ENCODE peak calls at places on chromosomes 6 and 20, in nine cellular contexts. G, Q, F, O, A, Y, M, K and U are unnamed samples.

GRCh38 chr6:12804967-12805645 is 88.5 kb downstream of the PHACTR1 start:
- DNase-seq in G (no peak), Q (peak), F (no peak), O (no peak), A (no peak), Y (no peak), M (no peak), K (no peak), U (no peak)

GRCh38 chr6:26020983-26021349 is 58.4 kb downstream of the TRIM38 start:
- DNase-seq in G (peak), Q (peak), F (no peak), O (peak), A (peak), Y (peak), M (peak), K (no peak), U (peak)

GRCh38 chr6:71419217-71419953 is 130.8 kb downstream of the OGFRL1 start:
- DNase-seq in G (no peak), Q (no peak), F (no peak), O (no peak), A (no peak), Y (no peak), M (peak), K (no peak), U (no peak)

GRCh38 chr20:4100679-4101078 is 85.3 kb upstream of the RNF24 start:
- DNase-seq in G (no peak), Q (no peak), F (no peak), O (no peak), A (no peak), Y (no peak), M (peak), K (no peak), U (peak)

GRCh38 chr6:147958683-147959082 is 384.0 kb upstream of the SASH1 start:
- DNase-seq in G (no peak), Q (no peak), F (no peak), O (no peak), A (no peak), Y (no peak), M (no peak), K (no peak), U (no peak)

GRCh38 chr6:136612666-136613389 is 62.6 kb upstream of the MAP7 start:
- DNase-seq in G (peak), Q (no peak), F (no peak), O (no peak), A (no peak), Y (no peak), M (no peak), K (no peak), U (no peak)

GRCh38 chr6:85482206-85483040 is 32.5 kb downstream of the NT5E start:
- DNase-seq in G (no peak), Q (no peak), F (no peak), O (no peak), A (no peak), Y (no peak), M (no peak), K (no peak), U (no peak)

GRCh38 chr6:139376054-139376355 is 1.6 kb upstream of the CITED2 start:
- DNase-seq in G (no peak), Q (no peak), F (no peak), O (no peak), A (no peak), Y (no peak), M (no peak), K (no peak), U (no peak)

GRCh38 chr6:3755637-3756515 is 4.4 kb upstream of the PXDC1 start:
- DNase-seq in G (peak), Q (no peak), F (no peak), O (no peak), A (no peak), Y (no peak), M (no peak), K (no peak), U (no peak)

GRCh38 chr6:159878341-159878740 is 12.4 kb upstream of the MAS1 start:
- DNase-seq in G (no peak), Q (no peak), F (no peak), O (no peak), A (no peak), Y (no peak), M (no peak), K (no peak), U (no peak)

GRCh38 chr6:107787589-107787960 is 36.5 kb downstream of the SCML4 start:
- DNase-seq in G (no peak), Q (no peak), F (no peak), O (no peak), A (no peak), Y (no peak), M (no peak), K (no peak), U (no peak)

GRCh38 chr6:13766201-13766634 is 48.1 kb downstream of the MCUR1 start:
- DNase-seq in G (peak), Q (peak), F (no peak), O (no peak), A (no peak), Y (no peak), M (peak), K (no peak), U (peak)

GRCh38 chr6:109793793-109794192 is 102.7 kb downstream of the FIG4 start:
- DNase-seq in G (peak), Q (peak), F (no peak), O (no peak), A (no peak), Y (peak), M (peak), K (no peak), U (peak)

GRCh38 chr6:46175976-46176375 is 5.2 kb upstream of the ENPP5 start:
- DNase-seq in G (no peak), Q (no peak), F (peak), O (no peak), A (no peak), Y (no peak), M (no peak), K (no peak), U (no peak)

GRCh38 chr6:121666809-121667208 is 231.4 kb downstream of the GJA1 start:
- DNase-seq in G (no peak), Q (peak), F (no peak), O (no peak), A (no peak), Y (peak), M (peak), K (no peak), U (peak)

GRCh38 chr20:32896521-32897280 is 38.0 kb downstream of the EFCAB8 start:
- DNase-seq in G (no peak), Q (no peak), F (no peak), O (no peak), A (no peak), Y (no peak), M (no peak), K (no peak), U (no peak)

GRCh38 chr6:46651006-46651405 is 1.6 kb downstream of the CYP39A1 start:
- DNase-seq in G (no peak), Q (no peak), F (no peak), O (no peak), A (no peak), Y (no peak), M (peak), K (no peak), U (peak)

GRCh38 chr6:122389704-122390103 is 9.7 kb upstream of the HSF2 start:
- DNase-seq in G (peak), Q (no peak), F (no peak), O (no peak), A (no peak), Y (no peak), M (peak), K (no peak), U (no peak)

GRCh38 chr20:34544109-34544793 is 14.3 kb upstream of the MAP1LC3A start:
- DNase-seq in G (no peak), Q (no peak), F (no peak), O (no peak), A (no peak), Y (no peak), M (no peak), K (no peak), U (no peak)

GRCh38 chr20:63830821-63831593 is at the start of gene ZBTB46:
- DNase-seq in G (peak), Q (no peak), F (peak), O (no peak), A (no peak), Y (no peak), M (peak), K (no peak), U (peak)

GRCh38 chr20:46423342-46423741 is 16.9 kb upstream of the ELMO2 start:
- DNase-seq in G (no peak), Q (no peak), F (no peak), O (no peak), A (no peak), Y (no peak), M (no peak), K (no peak), U (no peak)

GRCh38 chr6:167113935-167114910 is 8.7 kb upstream of the CCR6 start:
- DNase-seq in G (no peak), Q (no peak), F (peak), O (peak), A (peak), Y (no peak), M (no peak), K (no peak), U (no peak)

GRCh38 chr20:53599378-53599777 is 5.7 kb upstream of the ZNF217 start:
- DNase-seq in G (no peak), Q (no peak), F (no peak), O (no peak), A (no peak), Y (no peak), M (no peak), K (no peak), U (no peak)

GRCh38 chr6:129849456-129849855 is 11.7 kb downstream of the TMEM244 start:
- DNase-seq in G (no peak), Q (peak), F (no peak), O (no peak), A (no peak), Y (peak), M (peak), K (no peak), U (peak)

GRCh38 chr6:108163267-108163643 is 2.6 kb upstream of the NR2E1 start:
- DNase-seq in G (peak), Q (no peak), F (no peak), O (no peak), A (no peak), Y (peak), M (no peak), K (no peak), U (no peak)

GRCh38 chr20:38883081-38883980 is 42.9 kb upstream of the FAM83D start:
- DNase-seq in G (peak), Q (no peak), F (no peak), O (no peak), A (no peak), Y (no peak), M (peak), K (no peak), U (peak)

GRCh38 chr6:11198663-11199603 is 33.5 kb downstream of the NEDD9 start:
- DNase-seq in G (no peak), Q (no peak), F (peak), O (no peak), A (no peak), Y (no peak), M (no peak), K (no peak), U (no peak)

GRCh38 chr20:63265891-63266515 is 6.6 kb upstream of the ARFGAP1 start:
- DNase-seq in G (no peak), Q (no peak), F (no peak), O (no peak), A (no peak), Y (no peak), M (peak), K (no peak), U (peak)

GRCh38 chr6:150256618-150257272 is 112.1 kb upstream of the IYD start:
- DNase-seq in G (no peak), Q (peak), F (no peak), O (no peak), A (no peak), Y (no peak), M (peak), K (no peak), U (peak)